ENCODE peak calls at places on chromosomes 2 and 18, in eight cellular contexts. One of them, this sample, is unnamed.

GRCh38 chr2:74778381-74779371 is 55.3 kb upstream of the HK2 start:
- DNase-seq in IMR-90: peak
- DNase-seq in RWPE1: no peak
- DNase-seq in tibial nerve: no peak
- DNase-seq in adrenal gland: no peak
- DNase-seq in pancreas: no peak
- DNase-seq in esophagus squamous epithelium: no peak
- DNase-seq in stomach: no peak
- DNase-seq in this sample: no peak

GRCh38 chr2:226691265-226691664 is 108.4 kb downstream of the IRS1 start:
- DNase-seq in pancreas: no peak
- DNase-seq in adrenal gland: no peak
- DNase-seq in esophagus squamous epithelium: no peak
- DNase-seq in RWPE1: no peak
- DNase-seq in IMR-90: no peak
- DNase-seq in tibial nerve: no peak
- DNase-seq in stomach: no peak
- DNase-seq in this sample: no peak

GRCh38 chr18:8341481-8342230 is 267.6 kb upstream of the RAB12 start:
- DNase-seq in tibial nerve: no peak
- DNase-seq in IMR-90: peak
- DNase-seq in esophagus squamous epithelium: no peak
- DNase-seq in adrenal gland: no peak
- DNase-seq in RWPE1: no peak
- DNase-seq in stomach: peak
- DNase-seq in pancreas: peak
- DNase-seq in this sample: no peak

GRCh38 chr2:119846021-119846420 is 86.3 kb downstream of the PTPN4 start:
- DNase-seq in esophagus squamous epithelium: no peak
- DNase-seq in tibial nerve: no peak
- DNase-seq in adrenal gland: no peak
- DNase-seq in pancreas: no peak
- DNase-seq in stomach: no peak
- DNase-seq in IMR-90: no peak
- DNase-seq in RWPE1: no peak
- DNase-seq in this sample: no peak

GRCh38 chr2:558879-559278 is 118.3 kb downstream of the TMEM18 start:
- DNase-seq in IMR-90: no peak
- DNase-seq in stomach: no peak
- DNase-seq in adrenal gland: no peak
- DNase-seq in tibial nerve: no peak
- DNase-seq in RWPE1: no peak
- DNase-seq in pancreas: no peak
- DNase-seq in esophagus squamous epithelium: no peak
- DNase-seq in this sample: no peak

GRCh38 chr2:235330775-235331438 is 162.9 kb upstream of the AGAP1 start:
- DNase-seq in esophagus squamous epithelium: no peak
- DNase-seq in adrenal gland: peak
- DNase-seq in RWPE1: peak
- DNase-seq in pancreas: no peak
- DNase-seq in IMR-90: peak
- DNase-seq in tibial nerve: no peak
- DNase-seq in stomach: no peak
- DNase-seq in this sample: no peak

GRCh38 chr2:196927318-196928225 is 1.1 kb upstream of the PGAP1 start:
- DNase-seq in adrenal gland: peak
- DNase-seq in RWPE1: peak
- DNase-seq in IMR-90: peak
- DNase-seq in tibial nerve: no peak
- DNase-seq in pancreas: no peak
- DNase-seq in stomach: no peak
- DNase-seq in esophagus squamous epithelium: no peak
- DNase-seq in this sample: no peak

GRCh38 chr2:166900700-166901099 is 12.4 kb downstream of the XIRP2 start:
- DNase-seq in adrenal gland: no peak
- DNase-seq in RWPE1: peak
- DNase-seq in stomach: no peak
- DNase-seq in IMR-90: peak
- DNase-seq in esophagus squamous epithelium: no peak
- DNase-seq in pancreas: no peak
- DNase-seq in tibial nerve: no peak
- DNase-seq in this sample: no peak

GRCh38 chr2:97844311-97844859 is 131.0 kb downstream of the ZAP70 start:
- DNase-seq in stomach: no peak
- DNase-seq in esophagus squamous epithelium: no peak
- DNase-seq in pancreas: no peak
- DNase-seq in IMR-90: no peak
- DNase-seq in tibial nerve: no peak
- DNase-seq in RWPE1: no peak
- DNase-seq in adrenal gland: no peak
- DNase-seq in this sample: no peak

GRCh38 chr2:111671426-111672150 is 212.4 kb downstream of the ANAPC1 start:
- DNase-seq in adrenal gland: peak
- DNase-seq in RWPE1: no peak
- DNase-seq in esophagus squamous epithelium: no peak
- DNase-seq in pancreas: no peak
- DNase-seq in IMR-90: no peak
- DNase-seq in tibial nerve: peak
- DNase-seq in stomach: peak
- DNase-seq in this sample: no peak

GRCh38 chr2:199339826-199340605 is 117.7 kb downstream of the SATB2 start:
- DNase-seq in IMR-90: peak
- DNase-seq in tibial nerve: no peak
- DNase-seq in esophagus squamous epithelium: no peak
- DNase-seq in RWPE1: no peak
- DNase-seq in stomach: no peak
- DNase-seq in pancreas: no peak
- DNase-seq in adrenal gland: no peak
- DNase-seq in this sample: no peak

GRCh38 chr2:25215948-25216679 is 47.7 kb upstream of the POMC start:
- DNase-seq in esophagus squamous epithelium: peak
- DNase-seq in pancreas: peak
- DNase-seq in stomach: peak
- DNase-seq in tibial nerve: peak
- DNase-seq in IMR-90: no peak
- DNase-seq in RWPE1: no peak
- DNase-seq in adrenal gland: peak
- DNase-seq in this sample: peak

GRCh38 chr2:49044680-49045079 is 109.6 kb downstream of the FSHR start:
- DNase-seq in tibial nerve: no peak
- DNase-seq in IMR-90: no peak
- DNase-seq in pancreas: no peak
- DNase-seq in esophagus squamous epithelium: no peak
- DNase-seq in RWPE1: no peak
- DNase-seq in adrenal gland: no peak
- DNase-seq in stomach: no peak
- DNase-seq in this sample: no peak

GRCh38 chr2:25690058-25690457 is 16.7 kb upstream of the DTNB start:
- DNase-seq in tibial nerve: no peak
- DNase-seq in RWPE1: no peak
- DNase-seq in adrenal gland: no peak
- DNase-seq in IMR-90: peak
- DNase-seq in pancreas: no peak
- DNase-seq in stomach: peak
- DNase-seq in esophagus squamous epithelium: no peak
- DNase-seq in this sample: no peak

GRCh38 chr18:75065251-75066000 is 143.5 kb downstream of the PTGR3 start:
- DNase-seq in RWPE1: no peak
- DNase-seq in stomach: no peak
- DNase-seq in esophagus squamous epithelium: no peak
- DNase-seq in IMR-90: no peak
- DNase-seq in adrenal gland: no peak
- DNase-seq in tibial nerve: no peak
- DNase-seq in pancreas: no peak
- DNase-seq in this sample: no peak

GRCh38 chr18:60895181-60895580 is 438.0 kb upstream of the CDH20 start:
- DNase-seq in stomach: no peak
- DNase-seq in esophagus squamous epithelium: no peak
- DNase-seq in tibial nerve: no peak
- DNase-seq in RWPE1: peak
- DNase-seq in adrenal gland: no peak
- DNase-seq in pancreas: no peak
- DNase-seq in IMR-90: no peak
- DNase-seq in this sample: no peak

GRCh38 chr18:78975282-78975681 is 4.3 kb upstream of the SALL3 start:
- DNase-seq in adrenal gland: no peak
- DNase-seq in pancreas: no peak
- DNase-seq in tibial nerve: no peak
- DNase-seq in RWPE1: no peak
- DNase-seq in esophagus squamous epithelium: no peak
- DNase-seq in IMR-90: no peak
- DNase-seq in stomach: no peak
- DNase-seq in this sample: no peak

GRCh38 chr2:168673265-168674222 is 128.9 kb upstream of the NOSTRIN start:
- DNase-seq in tibial nerve: no peak
- DNase-seq in adrenal gland: no peak
- DNase-seq in stomach: no peak
- DNase-seq in RWPE1: no peak
- DNase-seq in pancreas: no peak
- DNase-seq in IMR-90: no peak
- DNase-seq in esophagus squamous epithelium: no peak
- DNase-seq in this sample: no peak

GRCh38 chr2:174681099-174681982 is 82.9 kb downstream of the CHRNA1 start:
- DNase-seq in tibial nerve: no peak
- DNase-seq in RWPE1: no peak
- DNase-seq in adrenal gland: no peak
- DNase-seq in pancreas: no peak
- DNase-seq in IMR-90: peak
- DNase-seq in stomach: no peak
- DNase-seq in esophagus squamous epithelium: no peak
- DNase-seq in this sample: no peak

GRCh38 chr2:111036042-111036441 is 84.7 kb upstream of the BCL2L11 start:
- DNase-seq in tibial nerve: no peak
- DNase-seq in pancreas: no peak
- DNase-seq in IMR-90: no peak
- DNase-seq in RWPE1: no peak
- DNase-seq in stomach: peak
- DNase-seq in adrenal gland: no peak
- DNase-seq in esophagus squamous epithelium: no peak
- DNase-seq in this sample: no peak

DNA sequence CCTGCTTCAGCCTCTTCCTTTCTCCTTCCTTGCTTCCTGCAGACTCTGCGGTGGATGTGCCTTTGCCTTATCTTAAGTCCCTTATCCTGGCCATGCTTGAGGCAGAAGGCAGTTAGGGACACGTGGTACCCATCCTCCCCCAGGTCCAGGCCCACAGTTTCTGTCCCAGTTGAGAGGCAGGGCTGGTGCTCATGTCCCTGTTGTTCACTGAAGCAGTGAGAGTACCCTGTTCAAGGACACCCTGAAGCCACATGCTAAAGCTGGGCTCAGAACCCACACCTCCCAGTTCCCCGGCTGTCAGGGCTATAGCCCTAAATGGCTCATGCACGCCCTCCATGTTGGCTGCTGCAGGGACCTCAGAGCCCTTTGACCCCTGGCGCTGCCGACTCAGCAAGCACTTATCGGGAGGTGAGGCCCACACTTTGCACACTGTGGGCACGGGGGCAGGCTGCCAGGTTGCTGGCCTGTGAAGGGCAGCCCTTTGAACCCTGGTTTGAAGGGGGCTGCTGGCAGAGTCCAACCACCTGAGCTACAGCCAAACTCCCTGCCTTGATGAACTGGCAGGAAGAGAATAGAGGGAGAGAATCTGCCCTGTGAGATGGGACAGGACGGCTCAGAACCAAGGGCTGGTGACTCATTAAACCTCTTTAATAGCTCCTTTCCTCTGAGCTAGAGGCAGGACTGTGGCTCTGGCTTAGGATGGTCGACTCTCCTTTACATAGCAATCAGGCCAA is 6.3 kb downstream of the KHK start:
- DNase-seq in tibial nerve: no peak
- DNase-seq in stomach: no peak
- DNase-seq in IMR-90: no peak
- DNase-seq in RWPE1: no peak
- DNase-seq in esophagus squamous epithelium: no peak
- DNase-seq in adrenal gland: peak
- DNase-seq in pancreas: no peak
- DNase-seq in this sample: peak
- TF ChIP-seq CTCF in tibial nerve: no peak
- TF ChIP-seq CTCF in stomach: no peak
- TF ChIP-seq CTCF in IMR-90: no peak
- TF ChIP-seq CTCF in RWPE1: no peak
- TF ChIP-seq CTCF in esophagus squamous epithelium: no peak
- TF ChIP-seq CTCF in adrenal gland: no peak
- TF ChIP-seq CTCF in pancreas: no peak
- TF ChIP-seq CTCF in this sample: no peak

GRCh38 chr2:41949091-41949490 is 98.7 kb upstream of the PKDCC start:
- DNase-seq in esophagus squamous epithelium: no peak
- DNase-seq in adrenal gland: no peak
- DNase-seq in IMR-90: no peak
- DNase-seq in RWPE1: no peak
- DNase-seq in stomach: no peak
- DNase-seq in tibial nerve: no peak
- DNase-seq in pancreas: no peak
- DNase-seq in this sample: no peak
- H3K27ac ChIP-seq in esophagus squamous epithelium: no peak
- H3K27ac ChIP-seq in adrenal gland: no peak
- H3K27ac ChIP-seq in IMR-90: no peak
- H3K27ac ChIP-seq in RWPE1: no peak
- H3K27ac ChIP-seq in stomach: no peak
- H3K27ac ChIP-seq in tibial nerve: no peak
- H3K27ac ChIP-seq in pancreas: no peak
- H3K27ac ChIP-seq in this sample: no peak

GRCh38 chr18:13811993-13812392 is 12.0 kb upstream of the MC5R start:
- DNase-seq in tibial nerve: no peak
- DNase-seq in stomach: no peak
- DNase-seq in esophagus squamous epithelium: no peak
- DNase-seq in adrenal gland: no peak
- DNase-seq in IMR-90: no peak
- DNase-seq in RWPE1: no peak
- DNase-seq in pancreas: no peak
- DNase-seq in this sample: no peak
- TF ChIP-seq CTCF in tibial nerve: no peak
- TF ChIP-seq CTCF in stomach: no peak
- TF ChIP-seq CTCF in esophagus squamous epithelium: no peak
- TF ChIP-seq CTCF in adrenal gland: no peak
- TF ChIP-seq CTCF in IMR-90: peak
- TF ChIP-seq CTCF in RWPE1: no peak
- TF ChIP-seq CTCF in pancreas: no peak
- TF ChIP-seq CTCF in this sample: peak

GRCh38 chr2:8149011-8149410 is 532.8 kb upstream of the ID2 start:
- DNase-seq in esophagus squamous epithelium: no peak
- DNase-seq in stomach: no peak
- DNase-seq in IMR-90: no peak
- DNase-seq in tibial nerve: no peak
- DNase-seq in RWPE1: no peak
- DNase-seq in pancreas: no peak
- DNase-seq in adrenal gland: no peak
- DNase-seq in this sample: no peak
- H3K27ac ChIP-seq in esophagus squamous epithelium: no peak
- H3K27ac ChIP-seq in stomach: no peak
- H3K27ac ChIP-seq in IMR-90: no peak
- H3K27ac ChIP-seq in tibial nerve: no peak
- H3K27ac ChIP-seq in RWPE1: no peak
- H3K27ac ChIP-seq in pancreas: no peak
- H3K27ac ChIP-seq in adrenal gland: no peak
- H3K27ac ChIP-seq in this sample: no peak

DNA sequence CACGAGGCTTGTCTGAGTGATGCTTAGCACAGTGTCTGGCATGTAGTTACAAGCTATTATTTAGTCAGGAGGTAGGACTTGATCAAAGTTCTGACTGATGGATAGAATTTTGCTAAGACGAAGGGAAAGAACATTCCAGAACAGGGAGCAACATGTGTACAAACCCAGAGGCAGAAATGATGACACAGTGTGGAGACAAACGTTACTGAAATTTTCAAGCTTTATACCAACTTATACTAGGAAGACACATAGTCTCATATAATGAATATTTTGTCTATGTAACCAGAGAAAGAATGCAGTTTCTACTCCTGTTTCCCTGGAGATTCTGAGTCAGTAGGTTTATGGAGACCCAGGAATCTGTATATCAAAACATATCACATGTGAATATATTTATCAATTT is 123.4 kb downstream of the FAM124B start:
- DNase-seq in stomach: no peak
- DNase-seq in pancreas: no peak
- DNase-seq in IMR-90: peak
- DNase-seq in adrenal gland: no peak
- DNase-seq in esophagus squamous epithelium: no peak
- DNase-seq in RWPE1: no peak
- DNase-seq in tibial nerve: no peak
- DNase-seq in this sample: no peak
- TF ChIP-seq CTCF in stomach: no peak
- TF ChIP-seq CTCF in pancreas: no peak
- TF ChIP-seq CTCF in IMR-90: no peak
- TF ChIP-seq CTCF in adrenal gland: no peak
- TF ChIP-seq CTCF in esophagus squamous epithelium: no peak
- TF ChIP-seq CTCF in RWPE1: no peak
- TF ChIP-seq CTCF in tibial nerve: no peak
- TF ChIP-seq CTCF in this sample: no peak